ENCODE peak calls at places on chromosome 15, in five cellular contexts. One of them, this sample, is unnamed. For H3K4me1, the result is how much of the 10 kb centered on the place peaks cover.

GRCh38 chr15:90855139-90855538 is 13.2 kb upstream of the FURIN start:
- DNase-seq in IMR-90: no peak
- DNase-seq in neuronal stem cell: no peak
- DNase-seq in SK-N-SH: no peak
- DNase-seq in H1: no peak
- DNase-seq in this sample: no peak

GRCh38 chr15:47300596-47300995 is 416.7 kb upstream of the SEMA6D start:
- DNase-seq in IMR-90: no peak
- DNase-seq in neuronal stem cell: no peak
- DNase-seq in SK-N-SH: no peak
- DNase-seq in H1: no peak
- DNase-seq in this sample: no peak

GRCh38 chr15:85408270-85408746 is 27.9 kb downstream of the AKAP13 start:
- DNase-seq in IMR-90: no peak
- DNase-seq in neuronal stem cell: no peak
- DNase-seq in SK-N-SH: no peak
- DNase-seq in H1: no peak
- DNase-seq in this sample: no peak

GRCh38 chr15:75921732-75922703 is 18.3 kb downstream of the FBXO22 start:
- DNase-seq in IMR-90: peak
- DNase-seq in neuronal stem cell: no peak
- DNase-seq in SK-N-SH: no peak
- DNase-seq in H1: no peak
- DNase-seq in this sample: peak

GRCh38 chr15:48922046-48922445 is 41.7 kb downstream of the SHC4 start:
- DNase-seq in IMR-90: no peak
- DNase-seq in neuronal stem cell: no peak
- DNase-seq in SK-N-SH: no peak
- DNase-seq in H1: no peak
- DNase-seq in this sample: no peak

GRCh38 chr15:57286446-57287127 is 89.7 kb upstream of the CGNL1 start:
- DNase-seq in IMR-90: no peak
- DNase-seq in neuronal stem cell: no peak
- DNase-seq in SK-N-SH: no peak
- DNase-seq in H1: no peak
- DNase-seq in this sample: no peak

GRCh38 chr15:38873151-38873550 is 308.5 kb upstream of the RASGRP1 start:
- DNase-seq in IMR-90: no peak
- DNase-seq in neuronal stem cell: no peak
- DNase-seq in SK-N-SH: no peak
- DNase-seq in H1: no peak
- DNase-seq in this sample: no peak

GRCh38 chr15:47587938-47588817 is 129.1 kb upstream of the SEMA6D start:
- DNase-seq in IMR-90: no peak
- DNase-seq in neuronal stem cell: no peak
- DNase-seq in SK-N-SH: no peak
- DNase-seq in H1: no peak
- DNase-seq in this sample: no peak

GRCh38 chr15:93895976-93896770 is 335.2 kb upstream of the MCTP2 start:
- DNase-seq in IMR-90: no peak
- DNase-seq in neuronal stem cell: no peak
- DNase-seq in SK-N-SH: no peak
- DNase-seq in H1: no peak
- DNase-seq in this sample: no peak

GRCh38 chr15:57607570-57608000 is 15.9 kb downstream of the MYZAP start:
- DNase-seq in IMR-90: no peak
- DNase-seq in neuronal stem cell: no peak
- DNase-seq in SK-N-SH: no peak
- DNase-seq in H1: no peak
- DNase-seq in this sample: peak

GRCh38 chr15:54033954-54034458 is 55.8 kb downstream of the UNC13C start:
- DNase-seq in IMR-90: no peak
- DNase-seq in neuronal stem cell: no peak
- DNase-seq in SK-N-SH: no peak
- DNase-seq in H1: no peak
- DNase-seq in this sample: no peak

GRCh38 chr15:42101861-42102260 is 7.5 kb upstream of the PLA2G4D start:
- DNase-seq in IMR-90: no peak
- DNase-seq in neuronal stem cell: no peak
- DNase-seq in SK-N-SH: no peak
- DNase-seq in H1: no peak
- DNase-seq in this sample: no peak

GRCh38 chr15:94532226-94532625 is 300.9 kb downstream of the MCTP2 start:
- DNase-seq in IMR-90: no peak
- DNase-seq in neuronal stem cell: no peak
- DNase-seq in SK-N-SH: no peak
- DNase-seq in H1: no peak
- DNase-seq in this sample: no peak

GRCh38 chr15:64855206-64856000 is 13.7 kb downstream of the PLEKHO2 start:
- DNase-seq in IMR-90: peak
- DNase-seq in neuronal stem cell: no peak
- DNase-seq in SK-N-SH: no peak
- DNase-seq in H1: no peak
- DNase-seq in this sample: no peak

GRCh38 chr15:35557544-35557943 is 11.6 kb upstream of the DPH6 start:
- DNase-seq in IMR-90: peak
- DNase-seq in neuronal stem cell: no peak
- DNase-seq in SK-N-SH: no peak
- DNase-seq in H1: no peak
- DNase-seq in this sample: peak

GRCh38 chr15:25477816-25478215 is 39.0 kb upstream of the UBE3A start:
- DNase-seq in IMR-90: no peak
- DNase-seq in neuronal stem cell: no peak
- DNase-seq in SK-N-SH: no peak
- DNase-seq in H1: no peak
- DNase-seq in this sample: no peak

GRCh38 chr15:40198364-40199085 is 37.7 kb downstream of the BUB1B start:
- DNase-seq in IMR-90: no peak
- DNase-seq in neuronal stem cell: no peak
- DNase-seq in SK-N-SH: no peak
- DNase-seq in H1: no peak
- DNase-seq in this sample: no peak

GRCh38 chr15:70593795-70594194 is 169.6 kb downstream of the UACA start:
- DNase-seq in IMR-90: no peak
- DNase-seq in neuronal stem cell: no peak
- DNase-seq in SK-N-SH: no peak
- DNase-seq in H1: no peak
- DNase-seq in this sample: no peak

GRCh38 chr15:42270551-42270950 is 2.5 kb upstream of the GANC start:
- DNase-seq in IMR-90: no peak
- DNase-seq in neuronal stem cell: no peak
- DNase-seq in SK-N-SH: no peak
- DNase-seq in H1: no peak
- DNase-seq in this sample: no peak

GRCh38 chr15:35505152-35505551 is 40.8 kb downstream of the DPH6 start:
- DNase-seq in IMR-90: peak
- DNase-seq in neuronal stem cell: no peak
- DNase-seq in SK-N-SH: no peak
- DNase-seq in H1: no peak
- DNase-seq in this sample: peak

GRCh38 chr15:78540955-78541743 is 905 bp downstream of the PSMA4 start:
- DNase-seq in IMR-90: peak
- DNase-seq in neuronal stem cell: no peak
- DNase-seq in SK-N-SH: peak
- DNase-seq in H1: no peak
- DNase-seq in this sample: peak

GRCh38 chr15:74156678-74157411 is 16.7 kb upstream of the ISLR start:
- DNase-seq in IMR-90: no peak
- DNase-seq in neuronal stem cell: no peak
- DNase-seq in SK-N-SH: peak
- DNase-seq in H1: no peak
- DNase-seq in this sample: peak

GRCh38 chr15:85582076-85582718 is 201.8 kb downstream of the AKAP13 start:
- DNase-seq in IMR-90: peak
- DNase-seq in neuronal stem cell: no peak
- DNase-seq in SK-N-SH: no peak
- DNase-seq in H1: no peak
- DNase-seq in this sample: no peak

GRCh38 chr15:60223161-60223560 is 174.6 kb downstream of the ANXA2 start:
- DNase-seq in IMR-90: no peak
- DNase-seq in neuronal stem cell: no peak
- DNase-seq in SK-N-SH: no peak
- DNase-seq in H1: no peak
- DNase-seq in this sample: no peak

GRCh38 chr15:31977812-31978662 is 52.3 kb upstream of the CHRNA7 start:
- DNase-seq in IMR-90: peak
- DNase-seq in neuronal stem cell: peak
- DNase-seq in SK-N-SH: peak
- DNase-seq in H1: peak
- DNase-seq in this sample: peak

DNA sequence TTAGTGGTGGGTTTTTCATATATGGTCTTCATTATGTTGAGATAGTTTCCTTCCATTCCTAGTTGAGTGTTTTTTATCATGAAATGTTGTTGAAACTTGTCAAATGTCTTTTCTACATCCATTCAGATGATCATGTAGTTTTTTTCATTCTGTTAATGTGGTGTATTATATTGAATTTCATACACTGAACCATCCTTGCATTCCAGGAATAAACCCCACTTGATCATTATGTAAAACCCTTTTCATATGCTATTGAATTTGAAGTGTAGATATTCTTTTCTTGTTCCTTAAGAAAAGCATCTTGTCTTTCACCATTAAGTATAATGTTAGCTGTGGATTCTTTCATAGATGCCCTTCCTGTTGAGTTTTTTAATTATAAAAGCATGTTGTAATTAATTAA is 42.9 kb downstream of the PIAS1 start:
- DNase-seq in IMR-90: no peak
- DNase-seq in neuronal stem cell: no peak
- DNase-seq in SK-N-SH: no peak
- DNase-seq in H1: no peak
- DNase-seq in this sample: no peak
- H3K4me1 ChIP-seq in IMR-90: under half
- H3K4me1 ChIP-seq in neuronal stem cell: under half
- H3K4me1 ChIP-seq in SK-N-SH: under half
- H3K4me1 ChIP-seq in H1: under half
- H3K4me1 ChIP-seq in this sample: under half

GRCh38 chr15:100878130-100878529 is 1.5 kb upstream of the ALDH1A3 start:
- DNase-seq in IMR-90: no peak
- DNase-seq in neuronal stem cell: no peak
- DNase-seq in SK-N-SH: no peak
- DNase-seq in H1: no peak
- DNase-seq in this sample: no peak

GRCh38 chr15:100877551-100877950 is 2.1 kb upstream of the ALDH1A3 start:
- DNase-seq in IMR-90: no peak
- DNase-seq in neuronal stem cell: no peak
- DNase-seq in SK-N-SH: no peak
- DNase-seq in H1: no peak
- DNase-seq in this sample: no peak

GRCh38 chr15:100879046-100879445 is 585 bp upstream of the ALDH1A3 start:
- DNase-seq in IMR-90: no peak
- DNase-seq in neuronal stem cell: no peak
- DNase-seq in SK-N-SH: peak
- DNase-seq in H1: peak
- DNase-seq in this sample: peak

GRCh38 chr15:100879461-100880138 is at the start of gene ALDH1A3:
- DNase-seq in IMR-90: peak
- DNase-seq in neuronal stem cell: no peak
- DNase-seq in SK-N-SH: peak
- DNase-seq in H1: no peak
- DNase-seq in this sample: peak

DNA sequence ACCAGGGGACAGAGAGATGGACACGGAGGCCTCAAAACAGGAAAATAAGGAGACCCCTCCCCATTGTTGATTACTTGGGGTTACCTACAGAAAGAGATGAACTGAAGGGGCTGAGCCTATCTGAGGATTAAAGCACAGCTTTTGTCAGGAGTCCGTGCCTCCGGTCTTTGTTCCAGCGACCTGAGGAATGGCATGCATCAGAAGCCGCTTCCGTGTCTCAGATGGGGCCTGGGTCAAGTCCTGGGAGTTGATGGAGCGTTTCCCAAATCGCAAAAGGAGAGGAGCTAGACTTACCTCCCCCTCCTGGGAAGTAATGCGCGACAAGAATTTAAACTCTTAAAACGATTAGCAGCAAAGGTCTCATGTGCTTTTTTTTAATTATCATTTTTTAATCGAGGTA is 1.0 kb upstream of the ALDH1A3 start:
- DNase-seq in IMR-90: no peak
- DNase-seq in neuronal stem cell: peak
- DNase-seq in SK-N-SH: no peak
- DNase-seq in H1: no peak
- DNase-seq in this sample: no peak
- H3K4me3 ChIP-seq in IMR-90: no peak
- H3K4me3 ChIP-seq in neuronal stem cell: no peak
- H3K4me3 ChIP-seq in SK-N-SH: peak
- H3K4me3 ChIP-seq in H1: peak
- H3K4me3 ChIP-seq in this sample: peak

DNA sequence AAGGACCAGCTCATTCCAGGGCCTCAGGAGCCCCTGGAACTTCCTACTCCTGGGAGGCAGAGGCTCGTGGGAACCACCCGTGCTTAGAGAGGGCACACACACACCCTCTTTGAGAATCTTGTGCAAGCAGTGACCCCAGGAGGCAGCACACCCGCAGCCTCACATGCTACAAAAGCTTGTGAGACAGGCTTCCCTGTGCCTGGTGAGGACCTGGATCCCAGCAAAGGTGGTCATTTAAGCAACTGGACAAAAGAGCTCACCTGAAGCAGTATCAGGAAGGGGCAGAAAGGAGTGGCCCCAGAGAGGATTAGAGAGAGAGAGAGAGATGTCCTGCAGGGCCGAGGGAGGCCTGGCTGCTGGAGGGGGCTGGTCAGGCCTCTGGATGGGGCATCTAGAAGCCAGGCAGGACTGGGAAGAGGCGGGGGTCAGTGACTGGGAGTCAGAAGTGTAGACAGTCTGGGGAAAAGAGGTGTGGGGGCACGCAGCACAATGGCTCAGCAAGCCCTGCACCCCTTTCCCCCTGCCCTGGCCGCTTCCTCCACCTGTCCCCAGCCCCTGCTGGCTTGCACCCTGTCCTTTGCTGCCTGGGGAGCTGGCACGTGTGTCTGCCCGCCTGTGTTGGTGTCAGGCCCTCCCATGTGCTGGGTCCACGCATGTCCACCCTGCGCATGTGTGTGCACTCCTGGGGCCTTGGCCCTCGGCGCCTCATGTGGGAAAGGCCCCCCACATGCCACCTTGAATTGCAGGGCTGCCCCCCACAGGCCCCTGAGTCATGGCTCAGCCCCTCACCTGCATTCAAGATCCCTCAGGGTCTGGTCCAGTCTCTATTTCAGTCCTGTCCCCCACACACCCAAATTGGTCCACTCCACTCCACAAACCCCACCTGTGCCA is 36.9 kb downstream of the TSPAN3 start:
- DNase-seq in IMR-90: no peak
- DNase-seq in neuronal stem cell: no peak
- DNase-seq in SK-N-SH: peak
- DNase-seq in H1: peak
- DNase-seq in this sample: no peak
- H3K9ac ChIP-seq in IMR-90: no peak
- H3K9ac ChIP-seq in neuronal stem cell: peak
- H3K9ac ChIP-seq in SK-N-SH: no peak
- H3K9ac ChIP-seq in H1: no peak
- H3K9ac ChIP-seq in this sample: peak

DNA sequence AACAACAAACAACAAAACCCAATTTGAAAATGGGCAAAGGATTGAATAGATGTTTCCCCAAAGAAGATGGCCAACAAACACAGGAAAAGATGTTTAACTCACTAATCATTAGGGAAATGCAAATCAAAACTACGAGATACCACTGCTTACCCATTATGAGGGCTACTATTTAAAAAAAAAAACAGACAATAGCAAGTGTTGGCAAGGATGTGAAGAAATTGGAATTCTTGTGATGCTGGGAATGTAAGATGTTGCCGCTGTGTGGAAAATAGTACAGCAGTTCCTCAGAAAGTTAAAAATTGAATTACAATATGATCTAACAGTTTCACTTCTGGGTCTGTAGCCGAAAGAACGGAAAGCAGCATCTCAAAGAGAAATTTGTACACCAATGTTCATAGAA is 122.0 kb downstream of the CHSY1 start:
- DNase-seq in IMR-90: no peak
- DNase-seq in neuronal stem cell: no peak
- DNase-seq in SK-N-SH: no peak
- DNase-seq in H1: no peak
- DNase-seq in this sample: no peak
- H3K4me1 ChIP-seq in IMR-90: under half
- H3K4me1 ChIP-seq in neuronal stem cell: under half
- H3K4me1 ChIP-seq in SK-N-SH: half or more
- H3K4me1 ChIP-seq in H1: under half
- H3K4me1 ChIP-seq in this sample: under half

This sample was measured in adipocyte.